ENCODE peak calls at places on chromosome 5, in six cellular contexts. I is prostate gland, G is Peyer's patch, W is A549, J is GM12891, M is erythroblast. O is an unnamed sample.

GRCh38 chr5:63211413-63212132 is 633.0 kb downstream of the LRRC70 start:
- DNase-seq in I (no peak), G (no peak), W (no peak), J (no peak), M (no peak), O (no peak)

GRCh38 chr5:173488144-173488543 is 128.3 kb downstream of the BOD1 start:
- DNase-seq in I (no peak), G (no peak), W (no peak), J (no peak), M (no peak), O (no peak)

GRCh38 chr5:153755913-153756500 is 265.5 kb downstream of the GRIA1 start:
- DNase-seq in I (no peak), G (no peak), W (no peak), J (no peak), M (no peak), O (no peak)

GRCh38 chr5:16889972-16890519 is 46.0 kb downstream of the MYO10 start:
- DNase-seq in I (no peak), G (no peak), W (no peak), J (no peak), M (no peak), O (peak)

GRCh38 chr5:160097981-160098380 is 21.3 kb downstream of the PWWP2A start:
- DNase-seq in I (no peak), G (no peak), W (no peak), J (no peak), M (no peak), O (peak)

GRCh38 chr5:135377751-135378680 is 21.0 kb downstream of the MACROH2A1 start:
- DNase-seq in I (no peak), G (no peak), W (no peak), J (no peak), M (no peak), O (no peak)

GRCh38 chr5:152364899-152365298 is 40.2 kb downstream of the NMUR2 start:
- DNase-seq in I (no peak), G (no peak), W (no peak), J (no peak), M (no peak), O (no peak)

GRCh38 chr5:1173485-1174070 is 27.8 kb upstream of the SLC6A19 start:
- DNase-seq in I (no peak), G (no peak), W (no peak), J (no peak), M (no peak), O (no peak)

GRCh38 chr5:180689071-180689694 is 39.8 kb upstream of the FLT4 start:
- DNase-seq in I (no peak), G (peak), W (no peak), J (no peak), M (no peak), O (no peak)

GRCh38 chr5:10387690-10388089 is 34.2 kb downstream of the MARCHF6 start:
- DNase-seq in I (no peak), G (no peak), W (no peak), J (no peak), M (no peak), O (peak)

GRCh38 chr5:174609116-174609515 is 115.3 kb upstream of the MSX2 start:
- DNase-seq in I (peak), G (no peak), W (no peak), J (no peak), M (no peak), O (no peak)

GRCh38 chr5:103867857-103868598 is 305.4 kb upstream of the NUDT12 start:
- DNase-seq in I (no peak), G (no peak), W (no peak), J (no peak), M (no peak), O (no peak)

GRCh38 chr5:146722361-146722779 is 156.2 kb downstream of the PPP2R2B start:
- DNase-seq in I (no peak), G (no peak), W (no peak), J (no peak), M (no peak), O (peak)

GRCh38 chr5:72224946-72225427 is 95.1 kb downstream of the MRPS27 start:
- DNase-seq in I (no peak), G (no peak), W (no peak), J (no peak), M (no peak), O (peak)
- TF ChIP-seq POLR2A in I (no peak), G (no peak), W (no peak), J (no peak), M (no peak), O (no peak)

GRCh38 chr5:123036391-123037103 is at the start of gene PPIC:
- DNase-seq in I (peak), G (peak), W (peak), J (peak), M (peak), O (peak)
- TF ChIP-seq POLR2A in I (peak), G (peak), W (peak), J (no peak), M (no peak), O (no peak)

GRCh38 chr5:76813982-76814562 is 4.8 kb upstream of the F2RL1 start:
- DNase-seq in I (no peak), G (no peak), W (peak), J (no peak), M (no peak), O (peak)

GRCh38 chr5:76819851-76820280 is 1.0 kb downstream of the F2RL1 start:
- DNase-seq in I (peak), G (no peak), W (peak), J (no peak), M (no peak), O (no peak)

GRCh38 chr5:76816110-76816831 is 2.6 kb upstream of the F2RL1 start:
- DNase-seq in I (no peak), G (no peak), W (no peak), J (no peak), M (no peak), O (no peak)

GRCh38 chr5:76820491-76820890 is 1.7 kb downstream of the F2RL1 start:
- DNase-seq in I (no peak), G (no peak), W (peak), J (no peak), M (no peak), O (no peak)

GRCh38 chr5:76818844-76819831 is at the start of gene F2RL1:
- DNase-seq in I (peak), G (peak), W (peak), J (peak), M (no peak), O (peak)
- TF ChIP-seq POLR2A in I (peak), G (peak), W (peak), J (no peak), M (no peak), O (no peak)

GRCh38 chr5:157743163-157744054 is at the start of gene LSM11:
- DNase-seq in I (peak), G (peak), W (peak), J (peak), M (peak), O (peak)
- TF ChIP-seq POLR2A in I (peak), G (no peak), W (no peak), J (peak), M (peak), O (peak)

DNA sequence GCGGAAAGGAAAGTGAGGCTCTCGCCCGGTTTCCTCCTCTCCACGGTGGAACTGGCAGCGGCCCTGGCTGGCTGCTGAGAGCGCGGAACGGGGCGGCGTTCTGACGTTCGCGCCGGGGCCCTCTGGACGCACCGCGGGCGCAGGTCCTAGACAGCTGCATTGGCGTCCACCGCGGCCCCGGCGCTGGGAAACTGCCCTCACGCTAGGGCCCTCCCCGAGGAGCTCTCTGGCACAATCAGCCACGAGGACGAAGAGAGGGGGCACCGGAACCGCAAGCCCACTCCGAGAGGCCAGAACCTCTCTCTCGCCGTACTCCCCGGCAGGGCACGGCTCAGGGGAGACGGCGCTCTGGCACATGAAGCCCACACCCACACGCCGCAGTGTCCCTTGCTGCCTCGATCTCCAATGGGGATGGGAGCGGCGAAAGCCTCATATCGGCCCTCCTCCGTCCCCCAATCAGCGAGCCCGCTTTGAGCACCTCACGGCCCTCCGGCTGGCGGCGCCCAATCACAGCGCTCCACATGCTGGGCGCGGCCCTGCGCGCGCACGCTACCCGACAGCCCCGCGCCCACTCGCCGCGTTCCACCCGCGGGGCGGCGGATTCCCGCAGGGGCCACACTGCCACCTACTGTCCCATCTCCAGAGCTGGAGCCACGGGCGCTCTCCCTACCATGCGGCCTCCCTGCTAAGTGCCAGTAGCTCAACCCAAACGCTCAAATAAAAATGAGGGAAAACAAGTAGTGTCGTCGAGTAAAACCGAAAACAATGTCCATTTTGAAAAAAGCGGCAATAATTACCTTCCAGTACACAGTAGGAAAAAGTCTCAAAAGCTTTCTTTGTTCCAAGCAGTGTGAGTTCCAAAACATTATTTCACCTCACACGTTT is 11.8 kb downstream of the MRPS27 start:
- DNase-seq in I (peak), G (peak), W (peak), J (peak), M (peak), O (peak)
- TF ChIP-seq POLR2A in I (peak), G (peak), W (peak), J (peak), M (peak), O (peak)

GRCh38 chr5:77074745-77075144 is 12.3 kb downstream of the ZBED3 start:
- DNase-seq in I (no peak), G (no peak), W (no peak), J (no peak), M (no peak), O (no peak)
- TF ChIP-seq POLR2A in I (no peak), G (no peak), W (no peak), J (no peak), M (no peak), O (no peak)

GRCh38 chr5:96538831-96539250 is 105.8 kb upstream of the PCSK1 start:
- DNase-seq in I (no peak), G (no peak), W (no peak), J (no peak), M (no peak), O (peak)

GRCh38 chr5:96533371-96533770 is 100.3 kb upstream of the PCSK1 start:
- DNase-seq in I (no peak), G (no peak), W (no peak), J (no peak), M (no peak), O (no peak)

DNA sequence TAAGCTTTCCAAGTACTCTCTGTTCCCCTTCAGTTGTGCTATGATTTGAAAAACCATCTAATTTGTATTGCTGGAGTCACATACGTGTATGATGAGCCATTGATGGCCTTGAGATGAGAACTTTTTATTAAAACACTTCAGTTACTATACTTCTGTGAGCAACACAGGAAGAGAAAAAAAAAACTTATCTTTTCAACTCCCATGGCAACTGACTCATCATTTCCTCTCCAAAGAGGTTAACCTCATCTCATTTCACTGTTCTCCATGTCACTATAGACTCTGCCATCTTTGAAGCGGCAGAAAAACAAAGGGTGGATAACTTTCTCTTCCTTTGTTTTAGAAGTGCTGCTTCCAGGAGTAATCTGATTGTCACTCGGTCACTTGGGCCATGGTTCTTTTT is 104.3 kb upstream of the PCSK1 start:
- DNase-seq in I (no peak), G (no peak), W (no peak), J (no peak), M (no peak), O (peak)
- TF ChIP-seq POLR2A in I (no peak), G (no peak), W (no peak), J (no peak), M (no peak), O (no peak)

DNA sequence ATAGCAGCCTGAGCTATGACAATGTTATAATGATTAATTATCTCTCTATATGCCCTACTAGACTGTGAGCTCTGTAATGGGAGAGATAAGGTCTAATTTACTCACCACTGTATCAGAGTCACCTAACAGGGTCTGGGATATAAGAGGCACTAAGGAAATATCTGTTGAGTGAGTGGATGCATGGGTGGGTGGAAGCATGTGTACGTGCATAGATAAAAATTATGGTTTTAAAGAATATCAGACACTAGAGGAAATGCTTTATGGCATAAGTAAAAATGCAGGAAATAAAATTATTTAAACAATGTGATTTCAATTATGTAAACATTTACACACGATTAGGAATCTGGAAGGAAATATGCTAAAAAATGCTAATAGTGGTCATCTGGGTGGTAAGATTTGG is 137.9 kb downstream of the SPOCK1 start:
- DNase-seq in I (no peak), G (no peak), W (no peak), J (no peak), M (no peak), O (peak)
- TF ChIP-seq POLR2A in I (no peak), G (no peak), W (no peak), J (no peak), M (no peak), O (no peak)